ENCODE peak calls at places on chromosome 14, in nine cellular contexts. E is fibroblast of mammary gland, S is SK-N-DZ, K is neural crest cell, L is NCI-H774, X is NCI-H187, A is right cardiac atrium, T is AG10803, F is fibroblast of pulmonary artery. Y is an unnamed sample.

GRCh38 chr14:60757617-60758016 is 23.1 kb downstream of the MNAT1 start:
- DNase-seq in E (peak; percentile 92), S (no peak), K (no peak), L (no peak), X (no peak), A (no peak), T (peak; percentile 83), F (peak; percentile 63), Y (peak; percentile 8)

GRCh38 chr14:96052541-96053105 is 13.5 kb downstream of the C14orf132 start:
- DNase-seq in E (peak; percentile 43), S (no peak), K (no peak), L (no peak), X (no peak), A (no peak), T (no peak), F (no peak), Y (no peak)

GRCh38 chr14:22266141-22266442 is 322.9 kb downstream of the DAD1 start:
- DNase-seq in E (no peak), S (no peak), K (no peak), L (no peak), X (no peak), A (no peak), T (no peak), F (no peak), Y (no peak)

GRCh38 chr14:78340250-78340649 is 170.1 kb downstream of the NRXN3 start:
- DNase-seq in E (no peak), S (no peak), K (no peak), L (no peak), X (no peak), A (no peak), T (no peak), F (no peak), Y (no peak)

GRCh38 chr14:77059276-77059934 is 30.9 kb upstream of the IRF2BPL start:
- DNase-seq in E (peak; percentile 97), S (peak; percentile 88), K (peak; percentile 64), L (peak; percentile 47), X (no peak), A (no peak), T (peak; percentile 93), F (peak; percentile 89), Y (no peak)

GRCh38 chr14:77985235-77985634 is 184.9 kb upstream of the NRXN3 start:
- DNase-seq in E (peak; percentile 64), S (no peak), K (no peak), L (no peak), X (no peak), A (no peak), T (no peak), F (no peak), Y (no peak)

GRCh38 chr14:66443158-66443695 is 42.9 kb upstream of the CCDC196 start:
- DNase-seq in E (peak; percentile 29), S (no peak), K (no peak), L (no peak), X (no peak), A (no peak), T (peak; percentile 1), F (no peak), Y (no peak)

GRCh38 chr14:49946320-49947141 is 53.6 kb downstream of the ARF6 start:
- DNase-seq in E (peak; percentile 65), S (peak; percentile 70), K (no peak), L (no peak), X (no peak), A (no peak), T (peak; percentile 80), F (peak; percentile 74), Y (peak; percentile 21)

GRCh38 chr14:25048170-25049126 is 1.5 kb downstream of the STXBP6 start:
- DNase-seq in E (peak; percentile 87), S (no peak), K (no peak), L (no peak), X (no peak), A (peak; percentile 76), T (peak; percentile 85), F (peak; percentile 68), Y (no peak)

GRCh38 chr14:98137626-98138025 is 1134.4 kb downstream of the BCL11B start:
- DNase-seq in E (no peak), S (no peak), K (no peak), L (peak; percentile 68), X (no peak), A (no peak), T (peak; percentile 20), F (no peak), Y (peak; percentile 48)

GRCh38 chr14:103408491-103409155 is 23.4 kb downstream of the MARK3 start:
- DNase-seq in E (no peak), S (no peak), K (no peak), L (no peak), X (no peak), A (no peak), T (no peak), F (peak; percentile 70), Y (no peak)

GRCh38 chr14:99971929-99972747 is 93.1 kb upstream of the EVL start:
- DNase-seq in E (no peak), S (no peak), K (peak; percentile 31), L (no peak), X (no peak), A (peak; percentile 63), T (no peak), F (no peak), Y (peak; percentile 22)

GRCh38 chr14:82667006-82667405 is 1133.4 kb upstream of the SEL1L start:
- DNase-seq in E (peak; percentile 75), S (no peak), K (no peak), L (no peak), X (no peak), A (no peak), T (no peak), F (no peak), Y (no peak)

GRCh38 chr14:33740531-33740930 is 210.3 kb downstream of the EGLN3 start:
- DNase-seq in E (peak; percentile 63), S (no peak), K (no peak), L (no peak), X (no peak), A (no peak), T (no peak), F (no peak), Y (no peak)

GRCh38 chr14:50860478-50861086 is 11.3 kb upstream of the ABHD12B start:
- DNase-seq in E (peak; percentile 83), S (peak; percentile 81), K (peak; percentile 93), L (peak; percentile 50), X (peak; percentile 81), A (peak; percentile 89), T (peak; percentile 75), F (peak; percentile 87), Y (peak; percentile 92)

GRCh38 chr14:66514206-66514605 is 6.3 kb downstream of the GPHN start:
- DNase-seq in E (peak; percentile 67), S (no peak), K (no peak), L (no peak), X (no peak), A (no peak), T (peak; percentile 43), F (peak; percentile 61), Y (no peak)

GRCh38 chr14:60651051-60651935 is 2.0 kb upstream of the SIX1 start:
- DNase-seq in E (no peak), S (no peak), K (no peak), L (no peak), X (peak; percentile 72), A (no peak), T (no peak), F (no peak), Y (no peak)

GRCh38 chr14:24780278-24780677 is 146.3 kb upstream of the GZMB start:
- DNase-seq in E (no peak), S (no peak), K (no peak), L (no peak), X (no peak), A (no peak), T (no peak), F (no peak), Y (no peak)

GRCh38 chr14:104509673-104510072 is 69.9 kb upstream of the C14orf180 start:
- DNase-seq in E (no peak), S (no peak), K (no peak), L (no peak), X (no peak), A (no peak), T (no peak), F (no peak), Y (peak; percentile 20)

GRCh38 chr14:85688024-85688423 is 158.1 kb downstream of the FLRT2 start:
- DNase-seq in E (peak; percentile 69), S (no peak), K (no peak), L (no peak), X (no peak), A (no peak), T (peak; percentile 12), F (peak; percentile 49), Y (peak; percentile 13)

GRCh38 chr14:103517172-103517566 is 5.5 kb downstream of the CKB start:
- DNase-seq in E (no peak), S (no peak), K (no peak), L (no peak), X (no peak), A (no peak), T (no peak), F (no peak), Y (no peak)

GRCh38 chr14:104120281-104120741 is 18.1 kb upstream of the KIF26A start:
- DNase-seq in E (no peak), S (no peak), K (no peak), L (no peak), X (no peak), A (peak; percentile 18), T (no peak), F (no peak), Y (no peak)

GRCh38 chr14:51726166-51726899 is 74.6 kb downstream of the FRMD6 start:
- DNase-seq in E (peak; percentile 60), S (no peak), K (no peak), L (no peak), X (no peak), A (no peak), T (peak; percentile 36), F (peak; percentile 64), Y (no peak)

GRCh38 chr14:90644882-90645281 is 171.3 kb downstream of the TTC7B start:
- DNase-seq in E (peak; percentile 82), S (no peak), K (no peak), L (no peak), X (no peak), A (peak; percentile 76), T (peak; percentile 90), F (peak; percentile 86), Y (no peak)

GRCh38 chr14:24806061-24806678 is 172.2 kb upstream of the GZMB start:
- DNase-seq in E (peak; percentile 45), S (peak; percentile 38), K (peak; percentile 59), L (peak; percentile 28), X (peak; percentile 13), A (peak; percentile 79), T (peak; percentile 39), F (peak; percentile 69), Y (peak; percentile 20)

GRCh38 chr14:105326891-105327694 is 12.5 kb downstream of the PACS2 start:
- DNase-seq in E (no peak), S (no peak), K (no peak), L (no peak), X (no peak), A (peak; percentile 69), T (no peak), F (no peak), Y (no peak)

GRCh38 chr14:35378638-35379568 is 25.6 kb downstream of the NFKBIA start:
- DNase-seq in E (peak; percentile 74), S (no peak), K (no peak), L (no peak), X (no peak), A (no peak), T (peak; percentile 92), F (no peak), Y (no peak)

GRCh38 chr14:103708750-103709187 is 6.5 kb downstream of the XRCC3 start:
- DNase-seq in E (no peak), S (no peak), K (no peak), L (no peak), X (no peak), A (peak; percentile 70), T (no peak), F (no peak), Y (no peak)

GRCh38 chr14:105414456-105415371 is 4.9 kb upstream of the MTA1 start:
- DNase-seq in E (peak; percentile 61), S (peak; percentile 37), K (peak; percentile 59), L (peak; percentile 47), X (peak; percentile 54), A (peak; percentile 95), T (peak; percentile 61), F (peak; percentile 66), Y (peak; percentile 73)

GRCh38 chr14:75831455-75831854 is 150.3 kb downstream of the TGFB3 start:
- DNase-seq in E (peak; percentile 95), S (no peak), K (no peak), L (peak; percentile 69), X (no peak), A (peak; percentile 51), T (peak; percentile 83), F (peak; percentile 70), Y (peak; percentile 77)

GRCh38 chr14:75229923-75230792 is 48.5 kb upstream of the FOS start:
- DNase-seq in E (peak; percentile 25), S (no peak), K (no peak), L (no peak), X (no peak), A (no peak), T (peak; percentile 40), F (peak; percentile 82), Y (peak; percentile 40)

Y was measured in NCI-H2081.